ENCODE peak calls at places on chromosomes 2 and 18, in nine cellular contexts. O is CD8-positive, alpha-beta T cell; P is foreskin fibroblast; S is fibroblast of mammary gland; H is osteoblast; G is neuronal stem cell; A is tibial artery; D is lower lobe of right lung; U is A673. L is an unnamed sample.

GRCh38 chr2:215357660-215358059 is 45.8 kb downstream of the ATIC start:
- DNase-seq in S (peak), D (no peak), P (no peak), G (no peak), A (no peak), O (no peak), H (no peak), U (no peak), L (no peak)

GRCh38 chr18:72235422-72235821 is 308.7 kb downstream of the CBLN2 start:
- DNase-seq in O (no peak), H (no peak), U (no peak), P (no peak), A (no peak), G (peak), D (no peak), S (no peak), L (no peak)

GRCh38 chr2:59957539-59957938 is 595.9 kb downstream of the BCL11A start:
- DNase-seq in A (no peak), G (no peak), H (no peak), P (no peak), O (no peak), S (no peak), U (no peak), D (no peak), L (no peak)

GRCh38 chr2:207090389-207090788 is 75.4 kb downstream of the KLF7 start:
- DNase-seq in P (no peak), O (no peak), S (no peak), H (no peak), U (no peak), G (no peak), A (no peak), D (no peak), L (no peak)

GRCh38 chr2:59959944-59960343 is 593.5 kb downstream of the BCL11A start:
- DNase-seq in H (peak), D (no peak), O (no peak), A (no peak), G (no peak), P (no peak), U (no peak), S (no peak), L (no peak)

GRCh38 chr2:44169155-44169898 is 652 bp downstream of the PPM1B start:
- DNase-seq in A (no peak), S (peak), O (peak), H (peak), U (peak), D (no peak), G (peak), P (peak), L (peak)

GRCh38 chr18:48992791-48993555 is 42.2 kb upstream of the SMAD7 start:
- DNase-seq in G (no peak), H (peak), D (peak), S (no peak), P (no peak), U (no peak), A (peak), O (no peak), L (no peak)

GRCh38 chr18:13501896-13502295 is 224.5 kb downstream of the FAM210A start:
- DNase-seq in A (no peak), H (no peak), G (no peak), D (no peak), U (no peak), P (no peak), O (no peak), S (no peak), L (no peak)

GRCh38 chr2:239461551-239462515 is 61.0 kb upstream of the HDAC4 start:
- DNase-seq in H (no peak), A (no peak), G (no peak), S (no peak), O (no peak), P (no peak), U (no peak), D (no peak), L (no peak)

GRCh38 chr2:112881217-112882000 is 29.6 kb upstream of the IL37 start:
- DNase-seq in D (peak), U (peak), S (peak), A (no peak), P (peak), H (peak), O (no peak), G (no peak), L (no peak)

GRCh38 chr2:131394147-131394931 is 30.4 kb upstream of the RAB6D start:
- DNase-seq in A (no peak), U (peak), P (peak), G (peak), H (peak), D (no peak), O (no peak), S (no peak), L (no peak)

GRCh38 chr2:231183851-231184250 is 14.6 kb upstream of the ARMC9 start:
- DNase-seq in A (no peak), P (no peak), O (no peak), U (no peak), D (no peak), S (no peak), G (no peak), H (peak), L (no peak)

GRCh38 chr2:142596334-142597088 is 281.0 kb upstream of the KYNU start:
- DNase-seq in S (no peak), D (no peak), P (peak), O (no peak), U (no peak), H (no peak), G (no peak), A (no peak), L (no peak)

GRCh38 chr2:41736105-41736567 is 311.7 kb upstream of the PKDCC start:
- DNase-seq in D (no peak), O (no peak), U (peak), A (no peak), P (no peak), G (no peak), S (peak), H (peak), L (no peak)

GRCh38 chr2:19362652-19363473 is 4.4 kb upstream of the OSR1 start:
- DNase-seq in A (peak), O (peak), U (peak), H (peak), G (peak), D (peak), P (peak), S (peak), L (peak)

GRCh38 chr2:169839954-169840746 is 12.9 kb downstream of the UBR3 start:
- DNase-seq in G (no peak), S (no peak), O (no peak), U (peak), D (no peak), P (no peak), H (no peak), A (no peak), L (no peak)

GRCh38 chr2:158457826-158458616 is 1.3 kb downstream of the PKP4 start:
- DNase-seq in D (peak), O (peak), U (peak), S (peak), H (peak), G (peak), A (peak), P (peak), L (no peak)

GRCh38 chr2:46118656-46119338 is 178.4 kb upstream of the EPAS1 start:
- DNase-seq in H (no peak), U (no peak), S (no peak), O (no peak), D (no peak), A (no peak), P (no peak), G (no peak), L (no peak)

GRCh38 chr2:228545041-228545440 is 363.6 kb upstream of the SPHKAP start:
- DNase-seq in P (peak), D (no peak), A (no peak), O (no peak), H (no peak), U (no peak), G (no peak), S (peak), L (no peak)

GRCh38 chr18:8508320-8508719 is 100.9 kb upstream of the RAB12 start:
- DNase-seq in G (no peak), P (no peak), S (peak), A (no peak), O (no peak), U (no peak), H (no peak), D (no peak), L (no peak)

GRCh38 chr18:76588591-76589303 is 93.7 kb upstream of the ZNF516 start:
- DNase-seq in P (no peak), D (no peak), U (no peak), G (no peak), H (no peak), A (no peak), S (no peak), O (no peak), L (no peak)

GRCh38 chr2:73728043-73728442 is 9.1 kb downstream of the TPRKB start:
- DNase-seq in S (no peak), G (no peak), O (no peak), P (no peak), H (no peak), A (no peak), D (no peak), U (no peak), L (no peak)

GRCh38 chr2:30732876-30733275 is 74.4 kb downstream of the CAPN13 start:
- DNase-seq in A (no peak), H (no peak), S (no peak), U (no peak), O (no peak), P (no peak), D (no peak), G (no peak), L (no peak)

GRCh38 chr2:73013941-73014340 is 57.6 kb downstream of the SFXN5 start:
- DNase-seq in G (no peak), O (no peak), H (no peak), A (no peak), U (peak), P (peak), D (no peak), S (peak), L (no peak)

GRCh38 chr18:26470011-26470637 is 78.2 kb downstream of the KCTD1 start:
- DNase-seq in S (peak), H (no peak), P (peak), A (no peak), O (no peak), U (no peak), D (no peak), G (no peak), L (no peak)

GRCh38 chr2:148622390-148622789 is 22.2 kb upstream of the EPC2 start:
- DNase-seq in A (no peak), G (no peak), U (no peak), D (no peak), O (no peak), H (no peak), S (no peak), P (no peak), L (no peak)

GRCh38 chr2:9055471-9055870 is 52.0 kb upstream of the MBOAT2 start:
- DNase-seq in H (no peak), S (no peak), A (no peak), G (no peak), D (no peak), O (no peak), P (no peak), U (peak), L (no peak)

GRCh38 chr2:69601179-69601612 is 42.3 kb downstream of the AAK1 start:
- DNase-seq in U (no peak), H (peak), S (peak), D (no peak), P (peak), A (no peak), O (no peak), G (no peak), L (no peak)

GRCh38 chr2:42903821-42904575 is 111.6 kb upstream of the HAAO start:
- DNase-seq in P (no peak), D (no peak), U (no peak), S (no peak), G (no peak), O (no peak), A (no peak), H (no peak), L (no peak)

GRCh38 chr2:85728883-85729824 is 24.6 kb upstream of the ATOH8 start:
- DNase-seq in P (peak), H (peak), S (peak), O (peak), D (peak), A (peak), U (peak), G (peak), L (peak)

GRCh38 chr2:219309278-219309677 is at the start of gene PTPRN:
- DNase-seq in A (no peak), D (no peak), G (peak), U (peak), S (peak), H (no peak), O (no peak), P (peak), L (no peak)

GRCh38 chr2:132583666-132584360 is 86.2 kb downstream of the LYPD1 start:
- DNase-seq in D (no peak), H (no peak), P (no peak), U (no peak), A (no peak), O (no peak), S (no peak), G (no peak), L (no peak)

GRCh38 chr2:111634050-111634784 is 249.8 kb downstream of the ANAPC1 start:
- DNase-seq in G (no peak), A (no peak), O (no peak), S (peak), D (no peak), H (no peak), U (no peak), P (no peak), L (peak)

GRCh38 chr2:101848790-101849410 is 142.9 kb upstream of the IL1R2 start:
- DNase-seq in H (no peak), O (no peak), P (no peak), U (no peak), S (no peak), D (no peak), G (no peak), A (no peak), L (no peak)

DNA sequence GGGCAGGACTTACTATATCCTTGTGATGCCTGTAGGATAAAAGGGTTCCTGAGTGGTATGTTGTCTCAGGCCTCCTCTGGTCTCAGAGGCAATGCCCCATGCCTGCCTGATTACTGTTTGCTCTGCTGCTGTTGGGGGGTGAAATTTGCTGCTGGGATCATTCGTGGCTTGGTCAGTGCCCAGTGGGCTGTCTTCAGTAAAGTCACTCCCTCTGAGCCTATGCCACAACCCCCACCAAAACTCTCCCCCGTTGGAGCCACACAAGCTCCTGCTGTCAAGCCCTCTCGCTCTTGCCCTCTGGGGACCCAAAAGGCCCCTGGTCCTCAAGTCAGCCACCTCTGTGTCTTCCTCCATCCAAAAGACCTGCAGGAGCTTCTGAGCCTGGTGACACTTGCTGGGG is 38.6 kb upstream of the TGIF1 start:
- DNase-seq in H (peak), P (no peak), U (no peak), O (no peak), S (no peak), G (no peak), D (no peak), A (no peak), L (no peak)
- H3K4me3 ChIP-seq in H (no peak), P (no peak), U (no peak), O (no peak), S (peak), G (no peak), D (peak), A (no peak), L (no peak)

GRCh38 chr2:36376319-36376765 is 20.8 kb downstream of the CRIM1 start:
- DNase-seq in H (no peak), P (no peak), A (peak), O (no peak), G (no peak), U (peak), S (no peak), D (peak), L (no peak)

GRCh38 chr2:36371963-36372391 is 16.4 kb downstream of the CRIM1 start:
- DNase-seq in H (no peak), D (no peak), O (no peak), A (no peak), G (no peak), S (peak), U (no peak), P (peak), L (no peak)

GRCh38 chr2:36371070-36371962 is 15.7 kb downstream of the CRIM1 start:
- DNase-seq in G (no peak), A (no peak), P (peak), H (no peak), D (no peak), S (peak), O (no peak), U (no peak), L (no peak)

GRCh38 chr2:36374586-36374985 is 19.0 kb downstream of the CRIM1 start:
- DNase-seq in P (no peak), D (no peak), O (no peak), U (no peak), A (no peak), H (no peak), G (no peak), S (no peak), L (no peak)

DNA sequence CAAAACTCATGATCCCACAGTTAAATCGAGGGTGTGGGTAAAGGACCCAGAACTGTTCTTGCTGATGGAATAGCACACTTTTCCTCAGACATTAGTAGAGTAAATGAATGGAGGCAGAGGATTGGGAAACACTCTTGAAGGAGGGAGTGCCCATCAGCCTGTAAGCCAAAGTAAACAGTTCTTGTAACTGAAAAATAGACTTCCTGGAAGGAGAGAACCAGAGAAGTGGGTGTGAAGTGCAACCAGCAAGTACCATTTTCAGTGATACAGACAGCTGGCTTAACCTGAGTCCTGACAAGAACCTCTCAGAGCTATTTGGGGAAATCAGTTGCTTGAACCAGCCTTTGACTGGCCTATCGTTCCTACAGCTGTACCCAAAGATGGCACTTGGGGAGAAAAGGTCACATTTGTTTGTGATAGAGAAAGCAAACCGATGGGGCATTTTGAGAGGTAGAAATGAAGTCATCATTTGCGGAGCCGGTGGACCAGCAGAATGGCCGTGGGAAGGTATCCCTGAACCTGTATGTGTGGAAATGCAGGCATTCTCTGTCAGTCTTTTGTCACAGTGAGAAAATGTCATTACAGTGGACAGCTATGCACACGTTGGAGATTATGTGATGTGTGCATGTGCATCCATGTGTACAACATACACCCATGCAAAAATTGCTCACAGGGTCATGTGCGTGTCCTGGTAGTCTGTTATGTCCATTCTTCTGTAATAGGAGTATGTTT is 17.7 kb downstream of the CRIM1 start:
- DNase-seq in S (peak), D (no peak), G (no peak), A (no peak), P (peak), O (no peak), U (no peak), H (no peak), L (no peak)
- H3K4me3 ChIP-seq in S (no peak), D (no peak), G (no peak), A (no peak), P (no peak), O (no peak), U (no peak), H (peak), L (no peak)

DNA sequence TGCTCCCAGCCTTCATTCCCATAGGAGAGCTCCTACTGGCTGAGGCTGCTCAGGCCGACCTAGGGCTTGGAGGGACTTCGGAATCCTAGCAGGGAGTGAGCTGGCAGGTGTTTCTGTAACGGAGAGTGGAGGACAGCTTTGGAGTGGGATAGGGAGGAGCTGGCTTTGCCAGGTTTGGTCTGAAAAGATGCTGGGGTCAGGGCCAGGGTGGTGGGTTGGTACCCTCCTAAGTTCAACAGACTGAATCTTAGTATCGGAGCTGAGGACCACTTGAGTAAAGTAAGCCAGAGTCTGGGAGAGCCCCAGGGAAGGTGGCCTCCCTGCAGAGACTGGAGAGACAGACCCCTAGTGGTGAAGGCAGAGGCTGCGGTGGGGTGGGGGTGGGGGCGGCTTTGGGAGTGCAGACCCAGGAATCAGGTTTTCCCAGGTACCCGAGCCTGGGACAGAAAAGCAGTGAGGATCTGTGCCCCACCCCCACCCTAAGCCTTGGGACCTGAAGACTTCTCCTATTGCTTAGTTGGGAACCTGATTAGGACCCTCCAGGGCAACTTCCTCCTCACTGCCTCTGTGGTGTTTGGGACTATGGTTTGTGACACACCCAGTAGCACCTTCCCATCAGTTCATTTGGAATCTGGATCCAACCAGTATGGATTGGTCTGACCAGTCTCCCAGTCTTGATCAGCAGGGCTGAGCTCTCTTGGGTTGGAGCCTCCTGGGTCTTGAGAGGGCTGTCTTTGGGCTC is 3.0 kb downstream of the CNNM4 start:
- DNase-seq in D (no peak), U (peak), O (no peak), H (peak), P (no peak), G (no peak), A (no peak), S (no peak), L (no peak)
- H3K4me3 ChIP-seq in D (peak), U (peak), O (peak), H (peak), P (peak), G (peak), A (peak), S (no peak), L (no peak)

GRCh38 chr2:197497301-197497700 is 2.3 kb downstream of the HSPD1 start:
- DNase-seq in O (no peak), P (no peak), U (no peak), H (no peak), D (no peak), A (no peak), G (no peak), S (no peak), L (no peak)
- H3K4me3 ChIP-seq in O (no peak), P (no peak), U (peak), H (no peak), D (no peak), A (no peak), G (peak), S (peak), L (no peak)

DNA sequence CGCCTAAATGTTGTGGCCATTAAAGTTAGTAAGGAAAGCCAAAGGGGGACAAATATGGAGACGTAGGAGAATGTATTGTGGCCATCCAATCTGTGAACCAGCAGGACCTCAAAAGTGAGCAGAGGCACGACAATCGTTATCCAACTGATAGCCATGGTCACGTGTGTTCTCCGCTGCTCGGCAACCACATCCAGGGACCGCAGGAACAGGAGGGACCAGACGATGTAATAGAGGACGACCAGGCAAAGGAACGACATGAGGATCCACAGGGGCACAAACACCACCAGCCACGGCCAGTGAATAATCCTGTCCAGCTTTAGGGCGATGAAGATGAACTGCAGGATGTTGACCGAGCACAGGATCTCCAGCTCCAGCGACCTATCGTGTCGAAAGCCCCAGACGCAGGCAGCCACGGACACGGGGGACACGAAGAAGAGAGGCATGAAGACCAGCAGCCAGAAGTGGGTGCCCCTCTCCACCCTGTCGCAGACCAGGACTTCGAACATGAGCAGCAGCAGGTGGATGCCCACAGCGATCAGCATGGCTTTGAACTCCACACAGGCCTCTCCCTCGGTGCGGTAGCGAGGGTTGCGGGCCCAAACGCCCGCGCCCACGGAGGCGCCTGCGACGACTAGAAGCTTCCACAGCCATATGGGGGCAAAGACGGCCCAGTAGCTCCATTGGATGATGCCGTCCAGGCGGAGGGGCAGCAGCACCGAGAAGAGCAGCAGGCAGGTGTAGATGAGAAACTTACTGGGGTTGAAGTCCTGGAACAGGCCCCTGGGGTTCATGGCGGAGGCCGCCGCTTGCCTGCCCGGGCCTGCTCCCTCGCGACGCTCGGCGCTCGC is 790 bp downstream of the TMEM185B start:
- DNase-seq in S (no peak), D (no peak), P (no peak), O (no peak), U (no peak), G (no peak), H (peak), A (no peak), L (no peak)
- H3K4me3 ChIP-seq in S (peak), D (peak), P (peak), O (peak), U (peak), G (peak), H (peak), A (peak), L (peak)